ENCODE peak calls at places on chromosome 17, in five cellular contexts. One of them, this sample, is unnamed.

GRCh38 chr17:62692721-62693431 is 65.4 kb downstream of the MRC2 start:
- DNase-seq in AG08396: peak; percentile 70
- DNase-seq in AG10803: peak; percentile 30
- DNase-seq in non-pigmented ciliary epithelial cell: no peak
- DNase-seq in stimulated activated CD4-positive, alpha-beta T cell treated with anti-CD3 and anti-CD28 coated beads, Interleukin-1b, Interleukin-23, amount 100 ng/mL, for 48 hours: no peak
- DNase-seq in this sample: no peak

GRCh38 chr17:50110591-50111349 is 15.6 kb downstream of the PDK2 start:
- DNase-seq in AG08396: no peak
- DNase-seq in AG10803: no peak
- DNase-seq in non-pigmented ciliary epithelial cell: no peak
- DNase-seq in stimulated activated CD4-positive, alpha-beta T cell treated with anti-CD3 and anti-CD28 coated beads, Interleukin-1b, Interleukin-23, amount 100 ng/mL, for 48 hours: no peak
- DNase-seq in this sample: no peak

GRCh38 chr17:37176683-37177082 is 199.1 kb upstream of the C17orf78 start:
- DNase-seq in AG08396: peak; percentile 28
- DNase-seq in AG10803: no peak
- DNase-seq in non-pigmented ciliary epithelial cell: no peak
- DNase-seq in stimulated activated CD4-positive, alpha-beta T cell treated with anti-CD3 and anti-CD28 coated beads, Interleukin-1b, Interleukin-23, amount 100 ng/mL, for 48 hours: no peak
- DNase-seq in this sample: no peak

GRCh38 chr17:80845863-80846671 is 145.6 kb upstream of the CHMP6 start:
- DNase-seq in AG08396: no peak
- DNase-seq in AG10803: no peak
- DNase-seq in non-pigmented ciliary epithelial cell: no peak
- DNase-seq in stimulated activated CD4-positive, alpha-beta T cell treated with anti-CD3 and anti-CD28 coated beads, Interleukin-1b, Interleukin-23, amount 100 ng/mL, for 48 hours: no peak
- DNase-seq in this sample: no peak

GRCh38 chr17:45123930-45124796 is 8.2 kb downstream of the PLCD3 start:
- DNase-seq in AG08396: peak; percentile 93
- DNase-seq in AG10803: peak; percentile 85
- DNase-seq in non-pigmented ciliary epithelial cell: no peak
- DNase-seq in stimulated activated CD4-positive, alpha-beta T cell treated with anti-CD3 and anti-CD28 coated beads, Interleukin-1b, Interleukin-23, amount 100 ng/mL, for 48 hours: no peak
- DNase-seq in this sample: no peak

GRCh38 chr17:68143425-68143824 is 104.4 kb upstream of the AMZ2 start:
- DNase-seq in AG08396: no peak
- DNase-seq in AG10803: no peak
- DNase-seq in non-pigmented ciliary epithelial cell: no peak
- DNase-seq in stimulated activated CD4-positive, alpha-beta T cell treated with anti-CD3 and anti-CD28 coated beads, Interleukin-1b, Interleukin-23, amount 100 ng/mL, for 48 hours: no peak
- DNase-seq in this sample: no peak

GRCh38 chr17:1880851-1881630 is 51.2 kb downstream of the RPA1 start:
- DNase-seq in AG08396: no peak
- DNase-seq in AG10803: peak; percentile 38
- DNase-seq in non-pigmented ciliary epithelial cell: peak; percentile 31
- DNase-seq in stimulated activated CD4-positive, alpha-beta T cell treated with anti-CD3 and anti-CD28 coated beads, Interleukin-1b, Interleukin-23, amount 100 ng/mL, for 48 hours: no peak
- DNase-seq in this sample: no peak

GRCh38 chr17:7137182-7137943 is 22.7 kb upstream of the ASGR2 start:
- DNase-seq in AG08396: no peak
- DNase-seq in AG10803: no peak
- DNase-seq in non-pigmented ciliary epithelial cell: no peak
- DNase-seq in stimulated activated CD4-positive, alpha-beta T cell treated with anti-CD3 and anti-CD28 coated beads, Interleukin-1b, Interleukin-23, amount 100 ng/mL, for 48 hours: no peak
- DNase-seq in this sample: no peak

GRCh38 chr17:50631195-50631907 is 3.3 kb upstream of the ABCC3 start:
- DNase-seq in AG08396: no peak
- DNase-seq in AG10803: no peak
- DNase-seq in non-pigmented ciliary epithelial cell: no peak
- DNase-seq in stimulated activated CD4-positive, alpha-beta T cell treated with anti-CD3 and anti-CD28 coated beads, Interleukin-1b, Interleukin-23, amount 100 ng/mL, for 48 hours: no peak
- DNase-seq in this sample: no peak

GRCh38 chr17:5126719-5127488 is 11.1 kb downstream of the USP6 start:
- DNase-seq in AG08396: no peak
- DNase-seq in AG10803: no peak
- DNase-seq in non-pigmented ciliary epithelial cell: no peak
- DNase-seq in stimulated activated CD4-positive, alpha-beta T cell treated with anti-CD3 and anti-CD28 coated beads, Interleukin-1b, Interleukin-23, amount 100 ng/mL, for 48 hours: no peak
- DNase-seq in this sample: no peak

GRCh38 chr17:29640413-29640812 is 17.7 kb upstream of the CORO6 start:
- DNase-seq in AG08396: no peak
- DNase-seq in AG10803: peak; percentile 66
- DNase-seq in non-pigmented ciliary epithelial cell: no peak
- DNase-seq in stimulated activated CD4-positive, alpha-beta T cell treated with anti-CD3 and anti-CD28 coated beads, Interleukin-1b, Interleukin-23, amount 100 ng/mL, for 48 hours: no peak
- DNase-seq in this sample: peak; percentile 52

GRCh38 chr17:4908711-4909496 is 6.0 kb upstream of the CHRNE start:
- DNase-seq in AG08396: peak; percentile 91
- DNase-seq in AG10803: peak; percentile 96
- DNase-seq in non-pigmented ciliary epithelial cell: peak; percentile 60
- DNase-seq in stimulated activated CD4-positive, alpha-beta T cell treated with anti-CD3 and anti-CD28 coated beads, Interleukin-1b, Interleukin-23, amount 100 ng/mL, for 48 hours: peak; percentile 79
- DNase-seq in this sample: peak; percentile 82

GRCh38 chr17:27601069-27601974 is 29.7 kb upstream of the LGALS9 start:
- DNase-seq in AG08396: peak; percentile 84
- DNase-seq in AG10803: peak; percentile 75
- DNase-seq in non-pigmented ciliary epithelial cell: no peak
- DNase-seq in stimulated activated CD4-positive, alpha-beta T cell treated with anti-CD3 and anti-CD28 coated beads, Interleukin-1b, Interleukin-23, amount 100 ng/mL, for 48 hours: peak; percentile 79
- DNase-seq in this sample: peak; percentile 16

GRCh38 chr17:68777243-68777855 is 176.2 kb upstream of the FAM20A start:
- DNase-seq in AG08396: peak; percentile 62
- DNase-seq in AG10803: peak; percentile 96
- DNase-seq in non-pigmented ciliary epithelial cell: no peak
- DNase-seq in stimulated activated CD4-positive, alpha-beta T cell treated with anti-CD3 and anti-CD28 coated beads, Interleukin-1b, Interleukin-23, amount 100 ng/mL, for 48 hours: no peak
- DNase-seq in this sample: peak; percentile 27

GRCh38 chr17:62703776-62704380 is 76.4 kb downstream of the MRC2 start:
- DNase-seq in AG08396: peak; percentile 86
- DNase-seq in AG10803: peak; percentile 48
- DNase-seq in non-pigmented ciliary epithelial cell: no peak
- DNase-seq in stimulated activated CD4-positive, alpha-beta T cell treated with anti-CD3 and anti-CD28 coated beads, Interleukin-1b, Interleukin-23, amount 100 ng/mL, for 48 hours: peak; percentile 59
- DNase-seq in this sample: no peak